ENCODE peak calls at places on chromosomes 4 and X, in ten cellular contexts. H, Q, R, Z, S, K, V, F, B and E are unnamed samples.

GRCh38 chrX:70774223-70774622 is 134.3 kb downstream of the TEX11 start:
- DNase-seq in H (no peak), Q (no peak), R (no peak), Z (no peak), S (no peak), K (no peak), V (no peak), F (no peak), B (no peak), E (no peak)

GRCh38 chr4:93299116-93299515 is 529.4 kb upstream of the ATOH1 start:
- DNase-seq in H (no peak), Q (no peak), R (no peak), Z (no peak), S (no peak), K (no peak), V (no peak), F (no peak), B (no peak), E (no peak)

GRCh38 chr4:3879681-3880594 is 113.8 kb downstream of the ADRA2C start:
- DNase-seq in H (peak; percentile 56), Q (no peak), R (no peak), Z (peak; percentile 46), S (no peak), K (no peak), V (peak; percentile 26), F (no peak), B (no peak), E (no peak)

GRCh38 chr4:133131829-133132485 is 17.1 kb upstream of the PCDH10 start:
- DNase-seq in H (no peak), Q (no peak), R (no peak), Z (no peak), S (no peak), K (no peak), V (no peak), F (no peak), B (no peak), E (no peak)

GRCh38 chrX:41332408-41332987 is 1.5 kb upstream of the DDX3X start:
- DNase-seq in H (no peak), Q (no peak), R (no peak), Z (peak; percentile 56), S (no peak), K (peak; percentile 49), V (peak; percentile 53), F (peak; percentile 49), B (no peak), E (no peak)

GRCh38 chrX:48025561-48025960 is 18.8 kb downstream of the SPACA5 start:
- DNase-seq in H (no peak), Q (peak; percentile 71), R (peak; percentile 56), Z (no peak), S (no peak), K (peak; percentile 64), V (peak; percentile 43), F (peak; percentile 72), B (no peak), E (peak; percentile 76)

GRCh38 chrX:141439651-141440050 is 144.9 kb downstream of the SPANXA1 start:
- DNase-seq in H (no peak), Q (no peak), R (no peak), Z (no peak), S (no peak), K (peak; percentile 16), V (no peak), F (no peak), B (no peak), E (no peak)

GRCh38 chr4:169225058-169225751 is 45.6 kb downstream of the SH3RF1 start:
- DNase-seq in H (no peak), Q (no peak), R (no peak), Z (no peak), S (no peak), K (peak; percentile 99), V (no peak), F (peak; percentile 72), B (no peak), E (peak; percentile 91)

GRCh38 chrX:131626681-131627296 is 82.9 kb downstream of the OR13H1 start:
- DNase-seq in H (no peak), Q (peak; percentile 24), R (no peak), Z (no peak), S (no peak), K (peak; percentile 23), V (no peak), F (peak; percentile 48), B (no peak), E (peak; percentile 21)

GRCh38 chrX:133992877-133993276 is 7.5 kb upstream of the GPC3 start:
- DNase-seq in H (no peak), Q (no peak), R (no peak), Z (no peak), S (no peak), K (no peak), V (no peak), F (no peak), B (no peak), E (no peak)

GRCh38 chrX:109954333-109954732 is 48.6 kb upstream of the TMEM164 start:
- DNase-seq in H (no peak), Q (no peak), R (no peak), Z (no peak), S (no peak), K (no peak), V (no peak), F (no peak), B (no peak), E (peak; percentile 38)

DNA sequence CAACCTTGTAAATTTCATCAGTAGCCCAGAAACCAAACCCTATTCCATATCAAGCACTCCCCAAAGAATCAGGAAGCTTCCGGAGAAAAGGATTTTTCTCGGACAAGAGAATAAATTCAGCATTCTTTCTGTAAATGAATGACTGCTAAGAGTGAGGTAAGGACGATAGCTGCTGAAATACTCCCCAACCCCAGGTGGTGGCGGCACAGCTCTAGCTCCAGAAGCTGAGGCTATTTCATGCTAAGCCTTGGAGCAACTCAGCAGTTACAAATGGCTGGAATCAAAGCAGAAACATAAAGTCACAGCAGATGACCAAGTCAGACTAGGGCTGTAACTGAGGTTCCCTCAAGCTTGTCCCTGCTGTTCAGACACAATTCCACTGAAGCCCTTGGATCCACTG is 13.9 kb upstream of the PCDH19 start:
- DNase-seq in H (no peak), Q (peak; percentile 38), R (no peak), Z (no peak), S (no peak), K (no peak), V (no peak), F (no peak), B (no peak), E (peak; percentile 29)
- TF ChIP-seq CTCF in H (no peak), Q (peak; percentile 49), R (peak; percentile 31), Z (no peak), S (no peak), K (no peak), V (no peak), F (no peak), B (no peak), E (peak; percentile 22)

DNA sequence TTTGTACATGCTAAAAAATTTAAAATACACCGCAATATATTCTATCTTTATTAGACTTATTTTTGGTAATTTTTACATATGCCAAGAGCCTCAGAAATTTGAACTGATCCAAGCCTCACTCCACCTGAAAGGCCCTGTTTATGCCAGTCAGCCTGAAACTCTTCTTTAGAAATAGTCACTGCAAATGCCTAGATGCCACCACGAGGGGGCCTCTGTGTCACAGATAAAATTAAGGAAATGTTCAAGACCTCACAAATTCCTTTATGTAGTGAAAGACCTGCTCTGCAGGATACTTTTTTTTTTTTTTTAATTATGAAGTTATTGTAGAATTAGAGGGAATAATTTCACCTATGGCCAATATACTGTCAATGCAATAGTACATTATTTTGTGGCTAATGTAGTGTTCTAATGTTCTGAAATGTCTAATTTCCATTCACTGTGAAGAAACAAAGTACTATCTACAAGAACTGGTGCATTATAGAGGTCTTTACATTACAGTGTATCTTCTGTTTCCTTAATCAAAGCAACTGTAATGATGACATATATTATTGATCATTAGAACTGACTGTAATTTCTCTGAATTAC is 69.8 kb downstream of the DTHD1 start:
- DNase-seq in H (no peak), Q (peak; percentile 70), R (peak; percentile 19), Z (peak; percentile 69), S (peak; percentile 60), K (peak; percentile 12), V (peak; percentile 69), F (peak; percentile 40), B (peak; percentile 64), E (peak; percentile 69)
- TF ChIP-seq CTCF in H (peak; percentile 36), Q (peak; percentile 91), R (peak; percentile 62), Z (peak; percentile 81), S (peak; percentile 45), K (peak; percentile 37), V (peak; percentile 46), F (peak; percentile 56), B (no peak), E (peak; percentile 92)

GRCh38 chr4:24519649-24520048 is 64.7 kb downstream of the DHX15 start:
- DNase-seq in H (no peak), Q (no peak), R (peak; percentile 18), Z (no peak), S (no peak), K (no peak), V (peak; percentile 32), F (no peak), B (no peak), E (no peak)

GRCh38 chr4:24514808-24515207 is 69.5 kb downstream of the DHX15 start:
- DNase-seq in H (no peak), Q (no peak), R (no peak), Z (no peak), S (no peak), K (no peak), V (no peak), F (no peak), B (no peak), E (no peak)

GRCh38 chr4:24515698-24516097 is 68.7 kb downstream of the DHX15 start:
- DNase-seq in H (no peak), Q (no peak), R (no peak), Z (no peak), S (no peak), K (no peak), V (no peak), F (no peak), B (no peak), E (no peak)

GRCh38 chr4:24516926-24517325 is 67.4 kb downstream of the DHX15 start:
- DNase-seq in H (no peak), Q (no peak), R (no peak), Z (no peak), S (no peak), K (no peak), V (no peak), F (no peak), B (no peak), E (no peak)

DNA sequence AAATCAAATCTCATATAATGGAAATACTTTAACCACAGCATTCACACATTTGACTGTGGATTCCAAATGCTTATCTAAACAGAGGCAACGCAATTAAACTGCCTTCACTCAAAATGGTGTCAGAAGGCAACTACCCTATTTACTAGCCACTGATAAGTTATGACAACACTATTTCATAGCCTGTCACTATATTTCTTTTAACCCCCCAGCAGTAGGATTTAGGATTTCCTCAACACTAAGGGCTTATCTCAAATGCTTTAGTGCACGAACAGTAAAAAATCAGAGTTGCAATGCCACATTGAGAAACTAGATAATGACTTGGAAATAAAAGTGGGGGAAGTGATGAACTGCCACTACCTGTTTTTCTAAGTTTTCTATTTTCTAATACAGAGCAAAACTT is 66.7 kb downstream of the DHX15 start:
- DNase-seq in H (no peak), Q (no peak), R (no peak), Z (no peak), S (no peak), K (no peak), V (no peak), F (no peak), B (no peak), E (no peak)
- TF ChIP-seq CTCF in H (no peak), Q (no peak), R (no peak), Z (no peak), S (no peak), K (no peak), V (no peak), F (no peak), B (no peak), E (no peak)

GRCh38 chr4:137124278-137124932 is 407.9 kb downstream of the PCDH18 start:
- DNase-seq in H (no peak), Q (peak; percentile 61), R (peak; percentile 17), Z (no peak), S (no peak), K (peak; percentile 80), V (no peak), F (peak; percentile 57), B (no peak), E (peak; percentile 77)
- TF ChIP-seq CTCF in H (peak; percentile 65), Q (peak; percentile 69), R (peak; percentile 64), Z (peak; percentile 50), S (peak; percentile 58), K (peak; percentile 75), V (no peak), F (peak; percentile 61), B (no peak), E (peak; percentile 60)